ENCODE peak calls at places on chromosome 15, in ten cellular contexts. L is sigmoid colon, A is PC-9, U is BJ, V is cardiac fibroblast, W is epithelial cell of proximal tubule, N is GM06990, T is fibroblast of lung, C is keratinocyte, J is progenitor cell of endocrine pancreas. P is an unnamed sample.

GRCh38 chr15:88908697-88909621 is 4.2 kb downstream of the MFGE8 start:
- DNase-seq in L (peak; percentile 61), A (no peak), U (no peak), V (no peak), W (no peak), N (no peak), T (peak; percentile 36), C (no peak), J (no peak), P (no peak)

GRCh38 chr15:79129235-79129634 is 38.7 kb upstream of the RASGRF1 start:
- DNase-seq in L (no peak), A (no peak), U (no peak), V (no peak), W (no peak), N (no peak), T (no peak), C (no peak), J (no peak), P (no peak)

GRCh38 chr15:28021281-28022039 is 77.7 kb downstream of the OCA2 start:
- DNase-seq in L (no peak), A (peak; percentile 43), U (no peak), V (peak; percentile 52), W (peak; percentile 63), N (no peak), T (peak; percentile 72), C (no peak), J (no peak), P (peak; percentile 0)

GRCh38 chr15:22968356-22968755 is 11.8 kb downstream of the CYFIP1 start:
- DNase-seq in L (peak; percentile 29), A (no peak), U (peak; percentile 65), V (peak; percentile 77), W (no peak), N (no peak), T (peak; percentile 84), C (no peak), J (no peak), P (no peak)

GRCh38 chr15:42348083-42348482 is 11.2 kb upstream of the CAPN3 start:
- DNase-seq in L (no peak), A (no peak), U (peak; percentile 61), V (peak; percentile 27), W (no peak), N (no peak), T (no peak), C (peak; percentile 9), J (no peak), P (no peak)

GRCh38 chr15:98151098-98151497 is 190.6 kb downstream of the ARRDC4 start:
- DNase-seq in L (no peak), A (no peak), U (no peak), V (no peak), W (no peak), N (no peak), T (no peak), C (peak; percentile 57), J (no peak), P (no peak)

GRCh38 chr15:65333441-65333820 is 29.0 kb downstream of the RNU5B-1 start:
- DNase-seq in L (no peak), A (no peak), U (no peak), V (no peak), W (no peak), N (no peak), T (no peak), C (no peak), J (no peak), P (no peak)

GRCh38 chr15:42730135-42730534 is 6.8 kb downstream of the CDAN1 start:
- DNase-seq in L (no peak), A (no peak), U (no peak), V (no peak), W (no peak), N (no peak), T (no peak), C (no peak), J (no peak), P (no peak)

GRCh38 chr15:62912808-62913207 is 129.7 kb upstream of the TPM1 start:
- DNase-seq in L (no peak), A (no peak), U (no peak), V (no peak), W (no peak), N (no peak), T (no peak), C (no peak), J (no peak), P (no peak)

GRCh38 chr15:94414921-94415320 is 183.6 kb downstream of the MCTP2 start:
- DNase-seq in L (no peak), A (no peak), U (no peak), V (no peak), W (no peak), N (no peak), T (no peak), C (no peak), J (no peak), P (no peak)

GRCh38 chr15:93210995-93211394 is 122.0 kb upstream of the RGMA start:
- DNase-seq in L (no peak), A (no peak), U (no peak), V (no peak), W (no peak), N (no peak), T (no peak), C (no peak), J (no peak), P (no peak)

GRCh38 chr15:27784107-27784506 is 315.0 kb downstream of the OCA2 start:
- DNase-seq in L (no peak), A (no peak), U (no peak), V (no peak), W (no peak), N (no peak), T (no peak), C (no peak), J (no peak), P (no peak)

DNA sequence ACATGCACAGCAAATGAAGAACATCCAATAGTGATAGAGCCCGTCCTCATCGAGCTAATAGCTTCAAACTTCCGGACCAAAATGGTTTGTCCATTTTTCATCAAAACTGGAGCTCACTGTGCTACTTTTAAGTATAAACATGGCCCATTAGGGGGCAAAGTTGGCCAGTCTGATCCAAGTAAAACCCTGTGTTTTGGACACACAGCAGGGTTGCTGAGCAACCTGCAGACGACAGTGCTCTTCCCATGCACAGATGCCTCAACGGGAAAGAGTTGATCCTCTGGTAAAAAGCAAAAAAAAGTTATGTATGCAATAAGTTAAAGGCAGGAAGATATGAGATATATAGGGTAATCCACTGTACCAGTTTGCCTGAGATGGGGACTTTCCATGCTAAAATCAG is 244.0 kb upstream of the THBS1 start:
- DNase-seq in L (no peak), A (no peak), U (no peak), V (peak; percentile 28), W (no peak), N (no peak), T (no peak), C (no peak), J (no peak), P (no peak)
- TF ChIP-seq CTCF in L (no peak), A (no peak), U (no peak), V (no peak), W (no peak), N (no peak), T (no peak), C (no peak), J (no peak), P (no peak)

GRCh38 chr15:34616613-34617012 is 33.2 kb upstream of the GOLGA8B start:
- DNase-seq in L (no peak), A (no peak), U (no peak), V (peak; percentile 39), W (peak; percentile 16), N (no peak), T (peak; percentile 55), C (peak; percentile 1), J (no peak), P (peak; percentile 5)
- TF ChIP-seq CTCF in L (no peak), A (no peak), U (peak; percentile 28), V (peak; percentile 13), W (peak; percentile 43), N (peak; percentile 16), T (no peak), C (peak; percentile 27), J (no peak), P (no peak)

DNA sequence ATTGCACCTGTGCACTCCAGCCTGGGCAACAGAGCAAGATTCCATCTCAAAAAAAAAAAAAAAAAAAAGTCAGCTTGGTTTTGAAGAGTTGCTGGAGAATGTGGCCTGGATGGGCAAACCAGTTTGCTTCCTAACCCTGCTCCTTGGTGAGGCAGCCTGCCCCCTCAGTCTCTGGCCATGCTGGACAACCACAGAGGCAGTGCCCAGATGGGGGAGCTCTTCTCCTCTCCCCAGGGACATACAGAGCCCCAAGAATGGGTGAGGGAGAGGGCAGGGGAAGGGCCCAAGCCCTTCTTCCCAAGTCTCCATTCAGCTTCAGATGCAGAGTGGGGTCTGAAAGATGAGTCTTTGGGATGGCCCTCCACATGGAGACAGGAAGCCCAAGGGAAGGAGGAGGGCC is 27.9 kb downstream of the CD276 start:
- DNase-seq in L (no peak), A (no peak), U (no peak), V (no peak), W (no peak), N (no peak), T (no peak), C (no peak), J (no peak), P (no peak)
- TF ChIP-seq CTCF in L (no peak), A (no peak), U (peak; percentile 20), V (no peak), W (peak; percentile 41), N (no peak), T (no peak), C (peak; percentile 16), J (no peak), P (no peak)

DNA sequence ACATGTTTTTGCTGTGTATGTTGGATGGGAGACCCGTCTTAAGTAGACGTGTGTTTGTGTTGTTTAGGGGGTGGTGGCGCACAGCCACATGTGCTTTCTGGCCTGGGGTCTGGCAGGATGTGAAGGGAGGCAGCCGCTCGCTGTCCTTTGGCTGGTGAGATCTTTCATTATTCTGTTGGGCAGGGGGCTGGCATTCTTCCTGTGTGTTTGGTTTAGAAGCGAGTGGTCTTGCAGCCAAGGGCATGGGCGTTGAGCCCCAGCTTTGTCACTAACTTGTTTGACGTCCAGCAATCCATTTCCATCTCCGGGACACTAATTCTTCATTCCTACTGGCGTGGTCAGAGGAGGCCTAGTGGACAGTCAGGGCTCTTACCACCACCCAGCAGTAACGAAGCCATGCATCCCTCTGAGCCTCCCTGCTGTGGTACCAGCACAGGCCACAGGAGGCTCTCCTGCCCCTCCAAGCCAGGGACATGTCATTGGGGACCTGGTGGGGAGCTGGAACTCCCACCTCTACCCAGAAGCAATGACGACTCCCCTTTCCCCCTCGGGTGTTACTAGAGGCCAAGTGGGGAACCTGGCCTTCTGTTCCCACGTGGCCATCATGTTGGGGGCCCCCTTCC is 10.7 kb downstream of the THSD4 start:
- DNase-seq in L (no peak), A (no peak), U (no peak), V (no peak), W (no peak), N (no peak), T (peak; percentile 46), C (no peak), J (no peak), P (no peak)
- TF ChIP-seq CTCF in L (no peak), A (peak; percentile 29), U (peak; percentile 31), V (peak; percentile 41), W (peak; percentile 43), N (peak; percentile 29), T (peak; percentile 54), C (peak; percentile 41), J (peak; percentile 35), P (peak; percentile 38)

GRCh38 chr15:56410712-56411111 is 45.5 kb downstream of the TEX9 start:
- DNase-seq in L (no peak), A (no peak), U (no peak), V (no peak), W (no peak), N (peak; percentile 6), T (no peak), C (no peak), J (no peak), P (no peak)
- TF ChIP-seq CTCF in L (no peak), A (no peak), U (no peak), V (no peak), W (no peak), N (no peak), T (no peak), C (no peak), J (no peak), P (no peak)

P was measured in Calu3.